ENCODE peak calls at places on chromosomes 4 and X, in six cellular contexts. N is mesenchymal stem cell, Z is hepatocyte, U is spleen, H is fibroblast of mammary gland, B is mesendoderm. D is an unnamed sample.
A peak's percentile ranks its signal among the peaks of the same experiment; 100 is the strongest.

GRCh38 chrX:46686003-46686645 is 72.8 kb downstream of the SLC9A7 start:
- DNase-seq in H (peak; percentile 54), U (no peak), B (peak; percentile 38), Z (peak; percentile 40), N (peak; percentile 40), D (no peak)

GRCh38 chrX:154135458-154136229 is 8.4 kb upstream of the OPN1LW start:
- DNase-seq in N (no peak), H (no peak), U (no peak), B (no peak), Z (no peak), D (no peak)

GRCh38 chrX:28223991-28224390 is 242.7 kb upstream of the DCAF8L1 start:
- DNase-seq in B (no peak), Z (no peak), N (no peak), U (no peak), H (no peak), D (no peak)

GRCh38 chrX:54325077-54325476 is 32.8 kb downstream of the WNK3 start:
- DNase-seq in N (no peak), B (no peak), H (no peak), Z (no peak), U (no peak), D (no peak)

GRCh38 chrX:132877954-132878536 is 80.4 kb downstream of the HS6ST2 start:
- DNase-seq in N (no peak), B (peak; percentile 51), Z (no peak), H (no peak), U (no peak), D (no peak)

GRCh38 chr4:150960818-150961217 is 54.3 kb downstream of the LRBA start:
- DNase-seq in N (peak; percentile 25), B (peak; percentile 77), U (no peak), Z (peak; percentile 23), H (peak; percentile 47), D (no peak)

GRCh38 chrX:30653415-30654131 is at the start of gene GK:
- DNase-seq in B (no peak), H (no peak), N (peak; percentile 31), Z (peak; percentile 25), U (peak; percentile 91), D (peak; percentile 84)

GRCh38 chrX:77493677-77494553 is 46.7 kb downstream of the FGF16 start:
- DNase-seq in H (peak; percentile 47), B (peak; percentile 94), Z (peak; percentile 75), U (no peak), N (peak; percentile 88), D (no peak)

GRCh38 chr4:108417923-108418322 is 202.5 kb upstream of the RPL34 start:
- DNase-seq in N (peak; percentile 19), Z (no peak), B (no peak), H (peak; percentile 7), U (no peak), D (no peak)

GRCh38 chrX:56728752-56729151 is 291 bp upstream of the NBDY start:
- DNase-seq in U (no peak), N (peak; percentile 45), B (no peak), H (peak; percentile 16), Z (peak; percentile 12), D (no peak)

GRCh38 chrX:153703036-153703370 is 15.3 kb downstream of the SLC6A8 start:
- DNase-seq in N (no peak), U (no peak), H (peak; percentile 79), Z (no peak), B (no peak), D (peak; percentile 86)

GRCh38 chrX:9492901-9493300 is 28.0 kb downstream of the TBL1X start:
- DNase-seq in Z (peak; percentile 10), B (no peak), U (no peak), N (no peak), H (no peak), D (no peak)

GRCh38 chr4:147813107-147813773 is 81.4 kb downstream of the ARHGAP10 start:
- DNase-seq in H (peak; percentile 37), B (no peak), N (no peak), Z (no peak), U (no peak), D (no peak)

GRCh38 chrX:95505721-95506120 is 1178.9 kb upstream of the DIAPH2 start:
- DNase-seq in H (no peak), N (no peak), Z (peak; percentile 17), B (peak; percentile 59), U (no peak), D (no peak)

GRCh38 chrX:129686422-129686948 is 31.7 kb upstream of the APLN start:
- DNase-seq in Z (no peak), B (no peak), U (no peak), N (peak; percentile 22), H (peak; percentile 61), D (no peak)

GRCh38 chrX:120781416-120781815 is 94.2 kb downstream of the CT47B1 start:
- DNase-seq in N (peak; percentile 35), H (peak; percentile 54), Z (no peak), U (no peak), B (no peak), D (no peak)

GRCh38 chrX:120813982-120814381 is 61.7 kb downstream of the CT47B1 start:
- DNase-seq in Z (no peak), U (no peak), N (no peak), H (no peak), B (peak; percentile 2), D (no peak)

GRCh38 chr4:168769416-168769815 is 240.6 kb downstream of the CBR4 start:
- DNase-seq in U (no peak), Z (peak; percentile 31), N (peak; percentile 83), H (peak; percentile 78), B (no peak), D (no peak)

GRCh38 chr4:133149932-133150642 is 993 bp downstream of the PCDH10 start:
- DNase-seq in N (peak; percentile 33), Z (no peak), H (no peak), U (no peak), B (no peak), D (peak; percentile 57)

GRCh38 chrX:134868766-134869495 is 121.9 kb upstream of the SMIM10 start:
- DNase-seq in Z (no peak), B (no peak), H (peak; percentile 97), U (no peak), N (peak; percentile 91), D (no peak)

GRCh38 chr4:57442834-57443291 is 332.7 kb upstream of the IGFBP7 start:
- DNase-seq in B (peak; percentile 80), H (peak; percentile 31), U (no peak), Z (peak; percentile 77), N (peak; percentile 23), D (no peak)

GRCh38 chr4:6965329-6965728 is 55.7 kb downstream of the TBC1D14 start:
- DNase-seq in B (no peak), H (no peak), N (no peak), Z (no peak), U (no peak), D (no peak)

GRCh38 chrX:7100022-7100421 is 47.5 kb upstream of the STS start:
- DNase-seq in H (no peak), Z (no peak), N (no peak), U (no peak), B (peak; percentile 43), D (no peak)

GRCh38 chr4:87257523-87257922 is 37.1 kb upstream of the KLHL8 start:
- DNase-seq in H (no peak), N (no peak), B (no peak), Z (no peak), U (no peak), D (no peak)

GRCh38 chr4:165464813-165465381 is 86.1 kb downstream of the CPE start:
- DNase-seq in U (no peak), N (peak; percentile 50), H (peak; percentile 54), B (peak; percentile 40), Z (peak; percentile 64), D (no peak)

GRCh38 chr4:37905526-37906169 is 14.8 kb downstream of the TBC1D1 start:
- DNase-seq in H (no peak), N (no peak), Z (no peak), U (no peak), B (no peak), D (no peak)
- H3K4me3 ChIP-seq in H (no peak overlapping the region), N (no peak overlapping the region), Z (no peak overlapping the region), U (no peak overlapping the region), B (no peak overlapping the region), D (no peak overlapping the region)

GRCh38 chrX:2485789-2486345 is 14.9 kb downstream of the DHRSX start:
- DNase-seq in H (no peak), N (no peak), B (no peak), Z (no peak), U (no peak), D (no peak)

GRCh38 chrX:2483398-2483797 is 17.4 kb downstream of the DHRSX start:
- DNase-seq in Z (no peak), B (no peak), N (no peak), U (peak; percentile 24), H (no peak), D (no peak)

GRCh38 chrX:2484232-2484631 is 16.5 kb downstream of the DHRSX start:
- DNase-seq in U (peak; percentile 35), N (no peak), Z (no peak), H (peak; percentile 27), B (no peak), D (peak; percentile 31)

GRCh38 chrX:2485460-2485753 is 15.4 kb downstream of the DHRSX start:
- DNase-seq in Z (no peak), H (peak; percentile 52), N (no peak), B (no peak), U (no peak), D (no peak)

GRCh38 chrX:2484721-2485459 is 15.9 kb downstream of the DHRSX start:
- DNase-seq in N (no peak), H (peak; percentile 58), U (peak; percentile 61), Z (no peak), B (peak; percentile 49), D (no peak)
- H3K4me3 ChIP-seq in N (peak overlapping the region; percentile 76), H (peak overlapping the region; percentile 36), U (no peak overlapping the region), Z (no peak overlapping the region), B (no peak overlapping the region), D (no peak overlapping the region)

GRCh38 chr4:30720021-30720655 is at the start of gene PCDH7:
- DNase-seq in U (no peak), B (peak; percentile 91), H (peak; percentile 62), N (peak; percentile 85), Z (peak; percentile 66), D (no peak)
- H3K4me3 ChIP-seq in U (peak within 1 kb of the TSS; percentile 47), B (peak within 1 kb of the TSS; percentile 91), H (peak within 1 kb of the TSS; percentile 62), N (peak within 1 kb of the TSS; percentile 88), Z (peak within 1 kb of the TSS; percentile 81), D (peak within 1 kb of the TSS; percentile 64)

GRCh38 chr4:998096-998691 is 5.0 kb upstream of the SLC26A1 start:
- DNase-seq in B (no peak), H (no peak), Z (no peak), N (no peak), U (no peak), D (peak; percentile 64)

GRCh38 chr4:997375-998071 is 4.3 kb upstream of the SLC26A1 start:
- DNase-seq in B (no peak), N (peak; percentile 16), Z (peak; percentile 78), H (no peak), U (no peak), D (peak; percentile 74)

GRCh38 chr4:996030-996993 is 3.1 kb upstream of the SLC26A1 start:
- DNase-seq in Z (peak; percentile 61), H (no peak), N (no peak), B (no peak), U (no peak), D (peak; percentile 72)

GRCh38 chr4:995311-996026 is 2.3 kb upstream of the SLC26A1 start:
- DNase-seq in Z (no peak), B (no peak), N (no peak), H (no peak), U (no peak), D (peak; percentile 66)

DNA sequence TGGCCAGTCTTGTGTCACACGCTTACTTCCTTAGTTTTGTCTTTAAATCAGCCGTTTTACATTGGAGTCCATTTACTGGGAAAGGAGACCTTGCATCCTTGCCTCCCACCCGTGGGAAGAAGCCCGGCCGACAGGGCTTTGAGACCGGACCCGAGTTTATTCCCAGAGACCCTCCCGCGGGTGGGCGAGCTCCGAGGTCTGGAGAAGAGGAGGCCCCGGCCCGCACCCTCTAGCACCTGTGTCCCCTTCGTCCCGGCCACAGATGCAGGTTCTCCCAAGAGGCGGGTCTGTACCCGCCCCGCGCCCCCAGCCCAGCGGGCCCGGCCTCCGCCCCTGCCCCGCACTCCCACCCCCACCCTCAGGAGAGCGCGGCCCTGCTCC is 3.8 kb upstream of the SLC26A1 start:
- DNase-seq in B (no peak), H (no peak), U (no peak), Z (no peak), N (no peak), D (peak; percentile 73)
- H3K4me3 ChIP-seq in B (no peak overlapping the region), H (no peak overlapping the region), U (no peak overlapping the region), Z (no peak overlapping the region), N (no peak overlapping the region), D (no peak overlapping the region)